ENCODE peak calls at places on chromosomes 16 and 17, in five cellular contexts. One of them, this sample, is unnamed. For H3K36me3 and H3K27me3, the result is how much of the 10 kb centered on the place peaks cover.

GRCh38 chr17:954431-955164 is 25.0 kb downstream of the NXN start:
- DNase-seq in left ventricle myocardium inferior: no peak
- DNase-seq in gastrocnemius medialis: no peak
- DNase-seq in BJ: no peak
- DNase-seq in transverse colon: no peak
- DNase-seq in this sample: no peak

GRCh38 chr17:7315570-7316243 is 547 bp upstream of the GPS2 start:
- DNase-seq in left ventricle myocardium inferior: no peak
- DNase-seq in gastrocnemius medialis: no peak
- DNase-seq in BJ: no peak
- DNase-seq in transverse colon: no peak
- DNase-seq in this sample: no peak

GRCh38 chr16:56729351-56729735 is 586 bp upstream of the NUP93 start:
- DNase-seq in left ventricle myocardium inferior: no peak
- DNase-seq in gastrocnemius medialis: no peak
- DNase-seq in BJ: no peak
- DNase-seq in transverse colon: no peak
- DNase-seq in this sample: no peak

GRCh38 chr16:26531290-26531730 is 535.4 kb upstream of the C16orf82 start:
- DNase-seq in left ventricle myocardium inferior: no peak
- DNase-seq in gastrocnemius medialis: no peak
- DNase-seq in BJ: no peak
- DNase-seq in transverse colon: no peak
- DNase-seq in this sample: no peak

GRCh38 chr16:75024591-75024990 is 25.8 kb downstream of the ZNRF1 start:
- DNase-seq in left ventricle myocardium inferior: no peak
- DNase-seq in gastrocnemius medialis: no peak
- DNase-seq in BJ: no peak
- DNase-seq in transverse colon: no peak
- DNase-seq in this sample: no peak

GRCh38 chr16:68228652-68229051 is 7.3 kb downstream of the ESRP2 start:
- DNase-seq in left ventricle myocardium inferior: no peak
- DNase-seq in gastrocnemius medialis: no peak
- DNase-seq in BJ: no peak
- DNase-seq in transverse colon: no peak
- DNase-seq in this sample: peak

GRCh38 chr17:27567563-27567859 is 63.5 kb upstream of the LGALS9 start:
- DNase-seq in left ventricle myocardium inferior: no peak
- DNase-seq in gastrocnemius medialis: no peak
- DNase-seq in BJ: no peak
- DNase-seq in transverse colon: no peak
- DNase-seq in this sample: no peak

GRCh38 chr17:62827722-62828498 is 19.8 kb upstream of the MARCHF10 start:
- DNase-seq in left ventricle myocardium inferior: no peak
- DNase-seq in gastrocnemius medialis: no peak
- DNase-seq in BJ: no peak
- DNase-seq in transverse colon: no peak
- DNase-seq in this sample: no peak

GRCh38 chr17:31390748-31391495 is 553 bp upstream of the RAB11FIP4 start:
- DNase-seq in left ventricle myocardium inferior: no peak
- DNase-seq in gastrocnemius medialis: no peak
- DNase-seq in BJ: no peak
- DNase-seq in transverse colon: no peak
- DNase-seq in this sample: no peak

GRCh38 chr16:8623634-8624033 is 2.1 kb downstream of the METTL22 start:
- DNase-seq in left ventricle myocardium inferior: no peak
- DNase-seq in gastrocnemius medialis: no peak
- DNase-seq in BJ: no peak
- DNase-seq in transverse colon: no peak
- DNase-seq in this sample: no peak

GRCh38 chr17:16027708-16028584 is 28.3 kb downstream of the TTC19 start:
- DNase-seq in left ventricle myocardium inferior: no peak
- DNase-seq in gastrocnemius medialis: peak
- DNase-seq in BJ: peak
- DNase-seq in transverse colon: no peak
- DNase-seq in this sample: no peak

GRCh38 chr16:58492066-58492465 is 7.9 kb upstream of the NDRG4 start:
- DNase-seq in left ventricle myocardium inferior: no peak
- DNase-seq in gastrocnemius medialis: no peak
- DNase-seq in BJ: no peak
- DNase-seq in transverse colon: no peak
- DNase-seq in this sample: no peak

GRCh38 chr16:89602273-89602951 is 11.0 kb upstream of the DPEP1 start:
- DNase-seq in left ventricle myocardium inferior: no peak
- DNase-seq in gastrocnemius medialis: no peak
- DNase-seq in BJ: peak
- DNase-seq in transverse colon: no peak
- DNase-seq in this sample: no peak

GRCh38 chr17:58330997-58331814 is 2.6 kb upstream of the TSPOAP1 start:
- DNase-seq in left ventricle myocardium inferior: peak
- DNase-seq in gastrocnemius medialis: no peak
- DNase-seq in BJ: no peak
- DNase-seq in transverse colon: peak
- DNase-seq in this sample: no peak

GRCh38 chr16:84647830-84648594 is at the start of gene KLHL36:
- DNase-seq in left ventricle myocardium inferior: peak
- DNase-seq in gastrocnemius medialis: no peak
- DNase-seq in BJ: no peak
- DNase-seq in transverse colon: peak
- DNase-seq in this sample: peak

GRCh38 chr16:4612977-4613635 is 1.6 kb downstream of the UBALD1 start:
- DNase-seq in left ventricle myocardium inferior: no peak
- DNase-seq in gastrocnemius medialis: no peak
- DNase-seq in BJ: no peak
- DNase-seq in transverse colon: no peak
- DNase-seq in this sample: no peak

GRCh38 chr17:43945074-43945824 is 3.0 kb upstream of the PPY start:
- DNase-seq in left ventricle myocardium inferior: no peak
- DNase-seq in gastrocnemius medialis: no peak
- DNase-seq in BJ: no peak
- DNase-seq in transverse colon: no peak
- DNase-seq in this sample: peak

GRCh38 chr17:41718287-41718645 is 6.1 kb downstream of the GAST start:
- DNase-seq in left ventricle myocardium inferior: no peak
- DNase-seq in gastrocnemius medialis: no peak
- DNase-seq in BJ: no peak
- DNase-seq in transverse colon: no peak
- DNase-seq in this sample: no peak

GRCh38 chr16:67571981-67572431 is 9.7 kb downstream of the CTCF start:
- DNase-seq in left ventricle myocardium inferior: no peak
- DNase-seq in gastrocnemius medialis: no peak
- DNase-seq in BJ: peak
- DNase-seq in transverse colon: no peak
- DNase-seq in this sample: no peak

GRCh38 chr17:83086197-83086880 is 6.9 kb downstream of the METRNL start:
- DNase-seq in left ventricle myocardium inferior: no peak
- DNase-seq in gastrocnemius medialis: no peak
- DNase-seq in BJ: no peak
- DNase-seq in transverse colon: no peak
- DNase-seq in this sample: no peak

GRCh38 chr16:4947722-4948503 is 10.2 kb upstream of the SEC14L5 start:
- DNase-seq in left ventricle myocardium inferior: no peak
- DNase-seq in gastrocnemius medialis: no peak
- DNase-seq in BJ: no peak
- DNase-seq in transverse colon: no peak
- DNase-seq in this sample: no peak

GRCh38 chr16:77059441-77059840 is 131.5 kb upstream of the MON1B start:
- DNase-seq in left ventricle myocardium inferior: no peak
- DNase-seq in gastrocnemius medialis: no peak
- DNase-seq in BJ: no peak
- DNase-seq in transverse colon: no peak
- DNase-seq in this sample: no peak

GRCh38 chr16:1647904-1648303 is 30.2 kb upstream of the JPT2 start:
- DNase-seq in left ventricle myocardium inferior: no peak
- DNase-seq in gastrocnemius medialis: no peak
- DNase-seq in BJ: no peak
- DNase-seq in transverse colon: no peak
- DNase-seq in this sample: no peak

GRCh38 chr16:78770353-78771091 is 671.1 kb downstream of the WWOX start:
- DNase-seq in left ventricle myocardium inferior: peak
- DNase-seq in gastrocnemius medialis: peak
- DNase-seq in BJ: no peak
- DNase-seq in transverse colon: peak
- DNase-seq in this sample: peak

GRCh38 chr17:17080181-17080631 is 37.9 kb downstream of the MPRIP start:
- DNase-seq in left ventricle myocardium inferior: no peak
- DNase-seq in gastrocnemius medialis: no peak
- DNase-seq in BJ: no peak
- DNase-seq in transverse colon: no peak
- DNase-seq in this sample: no peak

GRCh38 chr17:17079761-17080160 is 37.5 kb downstream of the MPRIP start:
- DNase-seq in left ventricle myocardium inferior: peak
- DNase-seq in gastrocnemius medialis: no peak
- DNase-seq in BJ: no peak
- DNase-seq in transverse colon: no peak
- DNase-seq in this sample: peak

GRCh38 chr17:17079336-17079735 is 37.1 kb downstream of the MPRIP start:
- DNase-seq in left ventricle myocardium inferior: no peak
- DNase-seq in gastrocnemius medialis: peak
- DNase-seq in BJ: no peak
- DNase-seq in transverse colon: no peak
- DNase-seq in this sample: peak

GRCh38 chr17:17081304-17081940 is 39.2 kb downstream of the MPRIP start:
- DNase-seq in left ventricle myocardium inferior: no peak
- DNase-seq in gastrocnemius medialis: no peak
- DNase-seq in BJ: no peak
- DNase-seq in transverse colon: no peak
- DNase-seq in this sample: no peak

DNA sequence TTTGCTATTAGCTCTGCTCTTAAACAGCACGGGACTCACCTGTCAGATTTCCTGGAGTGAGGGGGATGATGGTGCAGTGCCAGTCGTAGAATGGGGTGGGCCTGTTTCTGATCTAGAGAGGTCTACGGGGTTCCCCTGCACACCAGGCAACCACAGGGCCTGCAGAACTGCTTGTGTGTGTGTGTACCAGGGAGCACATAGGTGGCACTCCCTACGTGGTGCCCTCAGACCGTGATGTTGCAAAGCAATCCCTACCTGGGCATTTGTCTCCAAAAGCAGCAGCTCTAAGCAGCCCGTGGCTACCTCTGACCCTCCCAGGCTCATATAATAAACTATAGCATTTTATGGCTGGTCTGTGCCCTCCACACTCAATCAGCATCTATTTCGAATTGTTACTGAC is 38.5 kb downstream of the MPRIP start:
- DNase-seq in left ventricle myocardium inferior: no peak
- DNase-seq in gastrocnemius medialis: no peak
- DNase-seq in BJ: no peak
- DNase-seq in transverse colon: no peak
- DNase-seq in this sample: no peak
- H3K36me3 ChIP-seq in left ventricle myocardium inferior: under half
- H3K36me3 ChIP-seq in gastrocnemius medialis: under half
- H3K36me3 ChIP-seq in BJ: under half
- H3K36me3 ChIP-seq in transverse colon: under half
- H3K36me3 ChIP-seq in this sample: under half

GRCh38 chr16:50547340-50547865 is 793 bp upstream of the NKD1 start:
- DNase-seq in left ventricle myocardium inferior: peak
- DNase-seq in gastrocnemius medialis: no peak
- DNase-seq in BJ: no peak
- DNase-seq in transverse colon: peak
- DNase-seq in this sample: peak
- TF ChIP-seq CTCF in left ventricle myocardium inferior: no peak
- TF ChIP-seq CTCF in gastrocnemius medialis: no peak
- TF ChIP-seq CTCF in BJ: peak
- TF ChIP-seq CTCF in transverse colon: no peak
- TF ChIP-seq CTCF in this sample: peak

DNA sequence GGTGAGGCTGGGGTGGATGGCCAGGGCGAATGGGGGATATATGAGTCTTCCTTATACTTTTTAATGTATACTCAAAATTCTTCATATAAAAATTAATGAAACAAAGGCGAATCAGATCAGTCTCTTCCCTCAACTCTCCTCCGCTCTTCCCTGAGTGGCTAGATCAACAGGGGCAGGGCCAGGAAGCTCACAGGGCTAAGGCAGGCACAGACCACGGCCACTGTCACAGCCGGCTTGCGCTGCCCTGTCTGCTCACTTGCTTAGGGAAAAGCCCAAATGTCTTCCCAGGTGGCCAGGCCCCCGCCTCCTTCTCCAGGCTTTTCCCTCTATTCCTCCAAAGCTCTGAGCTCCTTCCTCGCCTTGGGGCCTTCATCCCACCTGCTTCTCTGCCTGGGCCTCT is 6.0 kb downstream of the GRIN2C start:
- DNase-seq in left ventricle myocardium inferior: no peak
- DNase-seq in gastrocnemius medialis: no peak
- DNase-seq in BJ: no peak
- DNase-seq in transverse colon: no peak
- DNase-seq in this sample: no peak
- H3K27me3 ChIP-seq in left ventricle myocardium inferior: half or more
- H3K27me3 ChIP-seq in gastrocnemius medialis: half or more
- H3K27me3 ChIP-seq in BJ: under half
- H3K27me3 ChIP-seq in transverse colon: half or more
- H3K27me3 ChIP-seq in this sample: under half

GRCh38 chr17:78818932-78819331 is 21.7 kb downstream of the USP36 start:
- DNase-seq in left ventricle myocardium inferior: no peak
- DNase-seq in gastrocnemius medialis: no peak
- DNase-seq in BJ: no peak
- DNase-seq in transverse colon: peak
- DNase-seq in this sample: peak

GRCh38 chr17:78817123-78817522 is 23.5 kb downstream of the USP36 start:
- DNase-seq in left ventricle myocardium inferior: no peak
- DNase-seq in gastrocnemius medialis: no peak
- DNase-seq in BJ: no peak
- DNase-seq in transverse colon: no peak
- DNase-seq in this sample: no peak

GRCh38 chr17:78819402-78819801 is 21.2 kb downstream of the USP36 start:
- DNase-seq in left ventricle myocardium inferior: no peak
- DNase-seq in gastrocnemius medialis: no peak
- DNase-seq in BJ: no peak
- DNase-seq in transverse colon: no peak
- DNase-seq in this sample: no peak

GRCh38 chr17:78820122-78820792 is 20.4 kb downstream of the USP36 start:
- DNase-seq in left ventricle myocardium inferior: no peak
- DNase-seq in gastrocnemius medialis: no peak
- DNase-seq in BJ: no peak
- DNase-seq in transverse colon: no peak
- DNase-seq in this sample: no peak

DNA sequence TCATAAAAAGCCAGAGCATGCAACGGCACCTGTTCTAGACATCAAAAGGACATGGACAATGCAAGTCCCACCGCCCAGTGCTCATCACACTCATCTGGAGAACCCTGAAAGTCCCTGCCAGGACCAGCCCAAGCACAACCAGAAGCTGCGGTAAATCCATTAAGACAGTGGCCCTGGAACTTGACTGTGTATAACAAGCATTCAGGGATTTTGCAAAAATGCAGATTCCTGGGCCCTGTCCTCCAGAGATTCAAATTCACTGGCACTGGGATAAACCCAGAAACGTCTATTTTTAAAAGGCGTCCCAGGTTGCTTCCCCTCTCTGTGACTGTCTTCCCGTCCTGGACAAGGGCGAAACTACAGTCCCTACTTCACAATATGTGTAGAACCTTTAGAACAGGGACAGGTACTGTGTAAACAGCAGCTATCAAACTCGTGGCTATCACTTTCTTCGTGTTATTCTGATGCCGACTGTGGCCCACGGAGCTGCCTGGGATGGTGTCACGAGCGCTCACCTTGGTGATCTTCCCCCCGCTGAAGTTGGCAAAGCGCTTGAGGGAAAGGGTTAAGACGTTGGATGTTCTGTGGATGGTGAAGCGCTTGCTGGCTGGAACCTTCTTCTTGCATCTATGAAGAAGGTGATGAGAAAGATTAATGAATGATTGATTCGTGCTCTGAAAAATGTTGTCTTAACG is 22.3 kb downstream of the USP36 start:
- DNase-seq in left ventricle myocardium inferior: no peak
- DNase-seq in gastrocnemius medialis: no peak
- DNase-seq in BJ: no peak
- DNase-seq in transverse colon: no peak
- DNase-seq in this sample: no peak
- H3K36me3 ChIP-seq in left ventricle myocardium inferior: half or more
- H3K36me3 ChIP-seq in gastrocnemius medialis: under half
- H3K36me3 ChIP-seq in BJ: under half
- H3K36me3 ChIP-seq in transverse colon: under half
- H3K36me3 ChIP-seq in this sample: under half